ENCODE peak calls at places on chromosomes 2 and 18, in five cellular contexts. One of them, this sample, is unnamed. For H3K36me3, the result is how much of the 10 kb centered on the place peaks cover.

GRCh38 chr18:10169064-10169562 is 255.3 kb downstream of the VAPA start:
- DNase-seq in stomach: peak
- DNase-seq in Peyer's patch: no peak
- DNase-seq in kidney: no peak
- DNase-seq in left ventricle myocardium inferior: no peak
- DNase-seq in this sample: no peak

GRCh38 chr2:191115391-191115790 is 35.4 kb downstream of the STAT4 start:
- DNase-seq in Peyer's patch: no peak
- DNase-seq in left ventricle myocardium inferior: no peak
- DNase-seq in stomach: no peak
- DNase-seq in kidney: no peak
- DNase-seq in this sample: no peak

GRCh38 chr2:128613876-128614275 is 295.2 kb upstream of the HS6ST1 start:
- DNase-seq in kidney: peak
- DNase-seq in stomach: no peak
- DNase-seq in Peyer's patch: no peak
- DNase-seq in left ventricle myocardium inferior: no peak
- DNase-seq in this sample: no peak

GRCh38 chr2:16362611-16363010 is 303.0 kb downstream of the CYRIA start:
- DNase-seq in kidney: no peak
- DNase-seq in stomach: no peak
- DNase-seq in Peyer's patch: no peak
- DNase-seq in left ventricle myocardium inferior: no peak
- DNase-seq in this sample: no peak

GRCh38 chr2:166167451-166167850 is 39.6 kb upstream of the SCN1A start:
- DNase-seq in stomach: no peak
- DNase-seq in Peyer's patch: no peak
- DNase-seq in left ventricle myocardium inferior: no peak
- DNase-seq in kidney: no peak
- DNase-seq in this sample: no peak

GRCh38 chr18:31575515-31576246 is 16.0 kb upstream of the TTR start:
- DNase-seq in Peyer's patch: no peak
- DNase-seq in left ventricle myocardium inferior: no peak
- DNase-seq in stomach: no peak
- DNase-seq in kidney: no peak
- DNase-seq in this sample: no peak

GRCh38 chr2:18406219-18406618 is 154.2 kb downstream of the RDH14 start:
- DNase-seq in kidney: no peak
- DNase-seq in Peyer's patch: no peak
- DNase-seq in left ventricle myocardium inferior: no peak
- DNase-seq in stomach: no peak
- DNase-seq in this sample: no peak

GRCh38 chr2:152054593-152054992 is 44.3 kb downstream of the CACNB4 start:
- DNase-seq in kidney: no peak
- DNase-seq in left ventricle myocardium inferior: no peak
- DNase-seq in Peyer's patch: no peak
- DNase-seq in stomach: no peak
- DNase-seq in this sample: no peak

GRCh38 chr18:51255694-51256093 is 58.2 kb upstream of the MEX3C start:
- DNase-seq in stomach: no peak
- DNase-seq in left ventricle myocardium inferior: no peak
- DNase-seq in Peyer's patch: no peak
- DNase-seq in kidney: no peak
- DNase-seq in this sample: no peak

GRCh38 chr2:31297751-31298150 is 63.8 kb downstream of the EHD3 start:
- DNase-seq in Peyer's patch: no peak
- DNase-seq in stomach: no peak
- DNase-seq in kidney: no peak
- DNase-seq in left ventricle myocardium inferior: no peak
- DNase-seq in this sample: no peak

GRCh38 chr2:96105994-96106393 is 10.4 kb downstream of the ADRA2B start:
- DNase-seq in kidney: peak
- DNase-seq in left ventricle myocardium inferior: no peak
- DNase-seq in stomach: no peak
- DNase-seq in Peyer's patch: peak
- DNase-seq in this sample: no peak

GRCh38 chr2:38653715-38654494 is 12.0 kb upstream of the GALM start:
- DNase-seq in stomach: no peak
- DNase-seq in kidney: no peak
- DNase-seq in left ventricle myocardium inferior: no peak
- DNase-seq in Peyer's patch: no peak
- DNase-seq in this sample: no peak

GRCh38 chr2:62221141-62221540 is 25.2 kb downstream of the B3GNT2 start:
- DNase-seq in Peyer's patch: no peak
- DNase-seq in kidney: no peak
- DNase-seq in stomach: no peak
- DNase-seq in left ventricle myocardium inferior: no peak
- DNase-seq in this sample: no peak

GRCh38 chr2:72133721-72134407 is 13.8 kb downstream of the CYP26B1 start:
- DNase-seq in left ventricle myocardium inferior: no peak
- DNase-seq in stomach: no peak
- DNase-seq in Peyer's patch: peak
- DNase-seq in kidney: peak
- DNase-seq in this sample: no peak

GRCh38 chr18:59718108-59719057 is 21.2 kb upstream of the CCBE1 start:
- DNase-seq in left ventricle myocardium inferior: no peak
- DNase-seq in Peyer's patch: no peak
- DNase-seq in kidney: no peak
- DNase-seq in stomach: no peak
- DNase-seq in this sample: no peak

GRCh38 chr2:236536727-236537398 is 32.8 kb upstream of the ACKR3 start:
- DNase-seq in kidney: peak
- DNase-seq in stomach: no peak
- DNase-seq in Peyer's patch: peak
- DNase-seq in left ventricle myocardium inferior: no peak
- DNase-seq in this sample: no peak

GRCh38 chr2:71742953-71743601 is 289.7 kb downstream of the DYSF start:
- DNase-seq in stomach: no peak
- DNase-seq in left ventricle myocardium inferior: peak
- DNase-seq in Peyer's patch: peak
- DNase-seq in kidney: peak
- DNase-seq in this sample: no peak

GRCh38 chr2:74516070-74516633 is 1.9 kb downstream of the TLX2 start:
- DNase-seq in Peyer's patch: peak
- DNase-seq in left ventricle myocardium inferior: peak
- DNase-seq in stomach: peak
- DNase-seq in kidney: peak
- DNase-seq in this sample: peak

GRCh38 chr2:70958759-70959158 is 19.7 kb upstream of the ANKRD53 start:
- DNase-seq in left ventricle myocardium inferior: no peak
- DNase-seq in stomach: peak
- DNase-seq in kidney: no peak
- DNase-seq in Peyer's patch: no peak
- DNase-seq in this sample: peak

GRCh38 chr2:25757906-25758305 is 84.5 kb upstream of the DTNB start:
- DNase-seq in kidney: no peak
- DNase-seq in Peyer's patch: no peak
- DNase-seq in stomach: no peak
- DNase-seq in left ventricle myocardium inferior: no peak
- DNase-seq in this sample: no peak

GRCh38 chr2:112092286-112093041 is 37.4 kb downstream of the TMEM87B start:
- DNase-seq in Peyer's patch: no peak
- DNase-seq in stomach: no peak
- DNase-seq in kidney: no peak
- DNase-seq in left ventricle myocardium inferior: no peak
- DNase-seq in this sample: no peak

DNA sequence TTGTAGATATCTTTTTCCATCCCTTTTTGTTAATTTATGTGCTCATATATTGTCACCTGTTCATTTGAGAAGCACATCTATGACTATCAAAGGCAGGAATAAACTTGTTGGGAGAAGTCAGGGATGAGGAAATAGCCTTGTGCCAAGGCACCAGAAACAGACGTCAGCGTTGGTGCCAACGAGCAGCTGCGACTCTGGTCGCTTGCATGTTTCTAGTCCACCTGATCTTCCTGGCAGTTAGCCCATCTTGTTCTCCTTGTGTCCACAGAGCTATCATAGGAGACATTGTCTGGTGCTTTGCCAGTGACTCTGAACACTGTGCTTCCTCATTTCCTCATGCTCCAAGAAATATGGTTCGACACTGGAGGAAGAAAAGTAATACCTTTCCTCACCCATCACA is 374.4 kb downstream of the PTPRM start:
- DNase-seq in Peyer's patch: peak
- DNase-seq in left ventricle myocardium inferior: no peak
- DNase-seq in kidney: no peak
- DNase-seq in stomach: peak
- DNase-seq in this sample: peak
- H3K27ac ChIP-seq in Peyer's patch: no peak
- H3K27ac ChIP-seq in left ventricle myocardium inferior: peak
- H3K27ac ChIP-seq in kidney: no peak
- H3K27ac ChIP-seq in stomach: peak
- H3K27ac ChIP-seq in this sample: no peak

GRCh38 chr2:86398911-86399474 is 42.2 kb upstream of the KDM3A start:
- DNase-seq in stomach: no peak
- DNase-seq in Peyer's patch: no peak
- DNase-seq in kidney: no peak
- DNase-seq in left ventricle myocardium inferior: no peak
- DNase-seq in this sample: no peak

GRCh38 chr2:86398500-86398899 is 42.7 kb upstream of the KDM3A start:
- DNase-seq in stomach: no peak
- DNase-seq in Peyer's patch: no peak
- DNase-seq in left ventricle myocardium inferior: no peak
- DNase-seq in kidney: no peak
- DNase-seq in this sample: no peak

GRCh38 chr2:86393521-86394490 is 47.4 kb upstream of the KDM3A start:
- DNase-seq in kidney: no peak
- DNase-seq in left ventricle myocardium inferior: peak
- DNase-seq in Peyer's patch: peak
- DNase-seq in stomach: peak
- DNase-seq in this sample: peak

GRCh38 chr2:86397989-86398388 is 43.2 kb upstream of the KDM3A start:
- DNase-seq in Peyer's patch: no peak
- DNase-seq in left ventricle myocardium inferior: no peak
- DNase-seq in stomach: no peak
- DNase-seq in kidney: no peak
- DNase-seq in this sample: no peak

DNA sequence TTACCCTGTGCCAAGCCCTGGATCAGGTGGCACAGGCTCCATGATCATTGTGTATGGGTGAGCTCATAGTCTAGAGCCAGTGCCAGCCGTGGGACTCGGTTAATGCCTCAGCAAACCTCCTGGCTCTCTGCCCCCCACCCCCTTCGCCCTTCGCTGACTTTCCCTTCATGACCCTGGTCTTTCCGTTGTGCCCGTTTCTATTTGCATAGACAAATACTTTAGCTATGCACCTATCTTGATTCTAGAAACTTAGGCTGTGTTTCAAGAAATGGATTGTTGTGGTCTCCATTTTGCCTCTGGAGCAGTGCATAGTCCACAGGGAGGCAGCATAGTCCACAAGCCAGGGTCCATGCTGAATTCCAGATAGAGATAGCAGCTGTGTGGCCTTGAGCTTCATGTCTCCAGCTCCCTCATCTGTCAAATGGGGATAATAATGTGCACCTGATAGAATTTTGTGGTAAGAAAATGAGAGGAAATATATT is 44.8 kb upstream of the KDM3A start:
- DNase-seq in left ventricle myocardium inferior: no peak
- DNase-seq in Peyer's patch: peak
- DNase-seq in stomach: peak
- DNase-seq in kidney: no peak
- DNase-seq in this sample: no peak
- H3K36me3 ChIP-seq in left ventricle myocardium inferior: under half
- H3K36me3 ChIP-seq in Peyer's patch: under half
- H3K36me3 ChIP-seq in stomach: under half
- H3K36me3 ChIP-seq in kidney: under half
- H3K36me3 ChIP-seq in this sample: under half

GRCh38 chr2:11339508-11340083 is 4.8 kb downstream of the ROCK2 start:
- DNase-seq in stomach: no peak
- DNase-seq in Peyer's patch: no peak
- DNase-seq in kidney: no peak
- DNase-seq in left ventricle myocardium inferior: no peak
- DNase-seq in this sample: no peak

GRCh38 chr2:11338580-11338979 is 5.9 kb downstream of the ROCK2 start:
- DNase-seq in Peyer's patch: no peak
- DNase-seq in left ventricle myocardium inferior: no peak
- DNase-seq in kidney: no peak
- DNase-seq in stomach: no peak
- DNase-seq in this sample: no peak

GRCh38 chr2:11342561-11343343 is 1.7 kb downstream of the ROCK2 start:
- DNase-seq in kidney: no peak
- DNase-seq in left ventricle myocardium inferior: no peak
- DNase-seq in stomach: no peak
- DNase-seq in Peyer's patch: peak
- DNase-seq in this sample: peak

GRCh38 chr2:11343344-11343625 is 1.2 kb downstream of the ROCK2 start:
- DNase-seq in kidney: no peak
- DNase-seq in Peyer's patch: no peak
- DNase-seq in left ventricle myocardium inferior: no peak
- DNase-seq in stomach: no peak
- DNase-seq in this sample: no peak

GRCh38 chr2:11340717-11341116 is 3.7 kb downstream of the ROCK2 start:
- DNase-seq in left ventricle myocardium inferior: no peak
- DNase-seq in Peyer's patch: no peak
- DNase-seq in kidney: no peak
- DNase-seq in stomach: no peak
- DNase-seq in this sample: no peak
- H3K27ac ChIP-seq in left ventricle myocardium inferior: no peak
- H3K27ac ChIP-seq in Peyer's patch: no peak
- H3K27ac ChIP-seq in kidney: no peak
- H3K27ac ChIP-seq in stomach: peak
- H3K27ac ChIP-seq in this sample: no peak

GRCh38 chr2:1658394-1659151 is 85.7 kb downstream of the PXDN start:
- DNase-seq in kidney: no peak
- DNase-seq in Peyer's patch: no peak
- DNase-seq in stomach: no peak
- DNase-seq in left ventricle myocardium inferior: no peak
- DNase-seq in this sample: no peak
- H3K36me3 ChIP-seq in kidney: under half
- H3K36me3 ChIP-seq in Peyer's patch: under half
- H3K36me3 ChIP-seq in stomach: half or more
- H3K36me3 ChIP-seq in left ventricle myocardium inferior: under half
- H3K36me3 ChIP-seq in this sample: under half

This sample was measured in lung.